ENCODE peak calls at places on chromosomes 12 and 14, in five cellular contexts. N is colonic mucosa, T is BE2C, U is testis, G is cardiac muscle cell. K is an unnamed sample.
A peak's percentile ranks its signal among the peaks of the same experiment; 100 is the strongest.

GRCh38 chr12:115212356-115212755 is 528.4 kb upstream of the TBX3 start:
- DNase-seq in U (no peak), N (no peak), T (no peak), G (no peak), K (no peak)

GRCh38 chr14:68748691-68749090 is 44.2 kb downstream of the ZFP36L1 start:
- DNase-seq in G (no peak), T (no peak), U (no peak), N (no peak), K (no peak)

GRCh38 chr14:68146812-68147211 is 327.2 kb downstream of the RAD51B start:
- DNase-seq in T (no peak), U (no peak), N (no peak), G (no peak), K (no peak)

GRCh38 chr12:40312982-40313576 is 88.3 kb downstream of the LRRK2 start:
- DNase-seq in T (no peak), N (no peak), U (no peak), G (peak; percentile 31), K (no peak)

GRCh38 chr14:83294941-83295340 is 1761.3 kb upstream of the SEL1L start:
- DNase-seq in U (no peak), T (no peak), N (no peak), G (no peak), K (no peak)

GRCh38 chr12:51262758-51263177 is 7.4 kb downstream of the SMAGP start:
- DNase-seq in T (peak; percentile 52), N (peak; percentile 74), G (peak; percentile 20), U (peak; percentile 75), K (no peak)

GRCh38 chr14:89630096-89630829 is 213.2 kb upstream of the FOXN3 start:
- DNase-seq in T (no peak), U (no peak), N (no peak), G (no peak), K (no peak)

GRCh38 chr12:6390084-6390799 is 6.3 kb downstream of the LTBR start:
- DNase-seq in T (no peak), G (no peak), N (peak; percentile 63), U (no peak), K (no peak)

GRCh38 chr14:51283402-51283825 is 43.4 kb downstream of the TMX1 start:
- DNase-seq in N (no peak), U (no peak), G (peak; percentile 89), T (peak; percentile 17), K (no peak)

GRCh38 chr14:74064883-74065282 is 19.4 kb downstream of the ALDH6A1 start:
- DNase-seq in N (no peak), U (no peak), T (no peak), G (no peak), K (no peak)

GRCh38 chr12:23847857-23848256 is 101.6 kb downstream of the SOX5 start:
- DNase-seq in G (no peak), N (no peak), U (no peak), T (no peak), K (no peak)

GRCh38 chr14:76768671-76769500 is 7.6 kb downstream of the VASH1 start:
- DNase-seq in G (no peak), U (no peak), T (no peak), N (no peak), K (no peak)

GRCh38 chr12:123643911-123644310 is 10.3 kb downstream of the GTF2H3 start:
- DNase-seq in T (no peak), U (no peak), N (no peak), G (no peak), K (no peak)

GRCh38 chr12:106493531-106493930 is 89.3 kb upstream of the RFX4 start:
- DNase-seq in T (no peak), U (no peak), G (no peak), N (no peak), K (no peak)

GRCh38 chr14:68589447-68590232 is 203.2 kb downstream of the ZFP36L1 start:
- DNase-seq in U (peak; percentile 78), G (peak; percentile 47), N (no peak), T (peak; percentile 38), K (no peak)

GRCh38 chr12:6218526-6218925 is 18.3 kb downstream of the CD9 start:
- DNase-seq in N (no peak), U (no peak), G (no peak), T (no peak), K (no peak)

GRCh38 chr12:6229224-6229748 is 29.1 kb downstream of the CD9 start:
- DNase-seq in U (no peak), N (peak; percentile 93), G (no peak), T (no peak), K (no peak)

GRCh38 chr12:82687020-82687951 is 580 bp downstream of the TMTC2 start:
- DNase-seq in T (peak; percentile 58), G (peak; percentile 73), U (peak; percentile 53), N (peak; percentile 85), K (no peak)

GRCh38 chr12:21350975-21351374 is 16.3 kb upstream of the SLCO1A2 start:
- DNase-seq in G (no peak), N (no peak), T (no peak), U (no peak), K (no peak)

GRCh38 chr12:29200586-29200985 is 51.5 kb downstream of the FAR2 start:
- DNase-seq in U (no peak), T (no peak), G (no peak), N (no peak), K (no peak)

GRCh38 chr12:121239335-121239678 is 29.4 kb downstream of the P2RX4 start:
- DNase-seq in T (no peak), G (no peak), N (no peak), U (no peak), K (no peak)

GRCh38 chr14:101124860-101125259 is 221.3 kb upstream of the RTL1 start:
- DNase-seq in U (no peak), N (no peak), T (peak; percentile 2), G (no peak), K (no peak)

GRCh38 chr14:63510538-63510937 is 32.6 kb downstream of the PPP2R5E start:
- DNase-seq in N (no peak), G (no peak), U (no peak), T (no peak), K (no peak)

GRCh38 chr12:4267904-4268548 is 5.5 kb upstream of the CCND2 start:
- DNase-seq in N (no peak), G (no peak), U (no peak), T (no peak), K (no peak)

GRCh38 chr12:34394211-34395055 is 372.1 kb downstream of the ALG10 start:
- DNase-seq in T (peak; percentile 1), G (no peak), N (peak; percentile 6), U (no peak), K (peak; percentile 43)
- H3K9me3 ChIP-seq in T (no peaks in the 10 kb centered on the region), G (no peaks in the 10 kb centered on the region), N (no peaks in the 10 kb centered on the region), U (no peaks in the 10 kb centered on the region), K (peaks cover 16% of the 10 kb centered on the region)

GRCh38 chr12:132922676-132923075 is 33.4 kb downstream of the ZNF605 start:
- DNase-seq in G (no peak), N (no peak), U (no peak), T (no peak), K (no peak)

GRCh38 chr12:132925597-132926416 is 30.3 kb downstream of the ZNF605 start:
- DNase-seq in G (no peak), T (no peak), N (no peak), U (no peak), K (no peak)

GRCh38 chr12:132921685-132922084 is 34.3 kb upstream of the CHFR start:
- DNase-seq in T (peak; percentile 17), G (no peak), U (no peak), N (no peak), K (no peak)

GRCh38 chr12:132924356-132924755 is 31.8 kb downstream of the ZNF605 start:
- DNase-seq in T (no peak), G (no peak), U (no peak), N (no peak), K (no peak)

DNA sequence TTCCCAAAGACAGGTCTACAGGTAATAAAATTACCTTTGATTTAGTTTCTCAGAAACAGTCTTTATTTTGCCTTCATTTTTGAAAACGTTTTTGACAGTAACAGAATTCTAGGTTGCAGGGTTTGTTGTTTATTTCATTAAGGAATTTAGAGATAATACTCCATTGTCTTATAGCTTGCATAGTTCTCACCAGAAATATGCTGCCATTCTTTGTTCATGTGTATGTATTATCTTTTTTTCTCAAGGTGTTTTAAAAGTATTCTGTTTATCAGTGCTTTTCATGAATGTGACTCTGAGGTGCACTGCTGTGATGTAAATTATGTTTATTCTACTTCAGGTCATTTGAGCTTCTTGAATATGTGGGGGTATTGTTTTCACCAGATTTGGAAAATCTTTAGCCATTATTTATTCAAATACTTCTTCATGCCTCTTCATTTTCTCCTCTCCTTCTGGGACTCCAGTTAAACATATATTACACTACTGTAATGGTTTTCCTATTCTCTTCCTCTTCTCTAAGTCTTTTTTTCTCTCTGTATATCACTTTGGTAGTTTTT is 32.7 kb downstream of the ZNF605 start:
- DNase-seq in U (no peak), G (no peak), N (no peak), T (no peak), K (no peak)
- H3K9me3 ChIP-seq in U (no peaks in the 10 kb centered on the region), G (peaks cover 27% of the 10 kb centered on the region), N (peaks cover 22% of the 10 kb centered on the region), T (peaks cover 17% of the 10 kb centered on the region), K (peaks cover 98% of the 10 kb centered on the region)

GRCh38 chr14:106378191-106378590 is 851.8 kb downstream of the TMEM121 start:
- DNase-seq in T (no peak), N (no peak), G (no peak), U (no peak), K (no peak)

GRCh38 chr14:106377432-106377831 is 851.0 kb downstream of the TMEM121 start:
- DNase-seq in U (no peak), G (no peak), N (no peak), T (no peak), K (no peak)

GRCh38 chr14:106372870-106373657 is 846.7 kb downstream of the TMEM121 start:
- DNase-seq in N (peak; percentile 57), G (no peak), T (peak; percentile 79), U (peak; percentile 87), K (no peak)
- H3K9me3 ChIP-seq in N (no peaks in the 10 kb centered on the region), G (no peaks in the 10 kb centered on the region), T (no peaks in the 10 kb centered on the region), U (no peaks in the 10 kb centered on the region), K (no peaks in the 10 kb centered on the region)

DNA sequence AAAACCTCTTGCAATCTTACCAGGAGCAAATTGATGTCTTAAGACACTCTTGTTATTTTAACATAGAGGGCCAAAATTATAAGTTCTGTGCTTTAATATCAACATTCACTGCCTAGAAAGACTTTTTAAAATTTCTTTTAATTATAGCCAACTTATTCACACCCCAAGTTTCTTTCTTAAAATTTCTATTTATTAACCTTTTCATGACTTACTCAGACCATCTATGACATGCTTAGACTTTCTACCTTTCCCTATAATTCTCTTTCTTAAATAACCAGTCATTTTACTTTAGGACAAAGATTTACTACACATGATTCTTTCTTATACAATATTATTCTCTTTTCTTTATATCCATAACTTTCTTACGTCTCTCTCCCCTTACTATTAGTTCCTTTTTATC is 220.4 kb downstream of the NUBPL start:
- DNase-seq in U (no peak), N (no peak), G (no peak), T (no peak), K (no peak)
- H3K9me3 ChIP-seq in U (no peaks in the 10 kb centered on the region), N (no peaks in the 10 kb centered on the region), G (no peaks in the 10 kb centered on the region), T (no peaks in the 10 kb centered on the region), K (no peaks in the 10 kb centered on the region)

GRCh38 chr12:95993907-95994306 is 2.2 kb downstream of the HAL start:
- DNase-seq in N (no peak), T (no peak), U (no peak), G (no peak), K (no peak)
- H3K9me3 ChIP-seq in N (no peaks in the 10 kb centered on the region), T (no peaks in the 10 kb centered on the region), U (no peaks in the 10 kb centered on the region), G (no peaks in the 10 kb centered on the region), K (no peaks in the 10 kb centered on the region)

DNA sequence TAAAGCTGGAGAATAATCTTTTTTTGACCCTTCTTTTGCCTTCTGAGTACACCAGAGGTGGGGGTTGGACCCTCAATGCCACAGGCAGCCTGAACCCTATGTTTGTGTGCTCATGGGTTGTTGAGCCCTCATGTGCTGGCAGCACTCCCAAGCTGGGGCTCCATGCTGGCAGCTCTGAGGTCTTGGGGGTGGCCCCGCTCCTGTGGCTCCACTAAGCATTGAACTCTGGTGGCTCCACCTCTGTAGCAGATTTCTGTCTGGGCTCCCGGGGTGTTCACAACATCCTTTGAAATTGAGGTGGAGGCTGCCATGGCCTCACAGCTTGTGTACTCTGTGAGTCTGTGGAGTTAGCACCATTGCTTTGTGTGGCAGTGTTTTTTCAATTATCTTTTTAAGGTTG is 557.4 kb upstream of the SEL1L start:
- DNase-seq in U (no peak), T (no peak), G (no peak), N (no peak), K (no peak)
- H3K9me3 ChIP-seq in U (no peaks in the 10 kb centered on the region), T (no peaks in the 10 kb centered on the region), G (no peaks in the 10 kb centered on the region), N (no peaks in the 10 kb centered on the region), K (no peaks in the 10 kb centered on the region)